ENCODE peak calls at places on chromosomes 2 and 18, in six cellular contexts. S, I, M, R, Q and F are unnamed samples.

GRCh38 chr2:130850788-130851623 is 14.3 kb downstream of the ARHGEF4 start:
- DNase-seq in I (no peak), R (no peak), Q (no peak), S (no peak), M (peak; percentile 34), F (no peak)

GRCh38 chr2:60852282-60852860 is 29.0 kb upstream of the REL start:
- DNase-seq in I (no peak), Q (no peak), S (no peak), R (peak; percentile 49), M (no peak), F (no peak)

GRCh38 chr2:63050186-63050915 is at the start of gene OTX1:
- DNase-seq in I (no peak), Q (no peak), R (peak; percentile 57), M (peak; percentile 74), S (peak; percentile 76), F (no peak)

GRCh38 chr18:58455318-58455950 is 173.5 kb downstream of the ALPK2 start:
- DNase-seq in Q (no peak), R (no peak), I (no peak), M (no peak), S (no peak), F (no peak)

GRCh38 chr2:45134014-45134413 is 124.8 kb upstream of the SIX2 start:
- DNase-seq in R (no peak), S (no peak), Q (no peak), I (peak; percentile 21), M (no peak), F (no peak)

GRCh38 chr18:48820483-48821250 is 130.1 kb downstream of the SMAD7 start:
- DNase-seq in S (no peak), R (peak; percentile 7), I (no peak), M (no peak), Q (no peak), F (no peak)

GRCh38 chr18:35172009-35172408 is 68.8 kb upstream of the ZNF397 start:
- DNase-seq in Q (no peak), I (no peak), R (no peak), S (no peak), M (no peak), F (no peak)

GRCh38 chr18:48843162-48843561 is 107.6 kb downstream of the SMAD7 start:
- DNase-seq in I (no peak), M (no peak), Q (no peak), S (no peak), R (no peak), F (no peak)

GRCh38 chr2:187360286-187360685 is 87.8 kb downstream of the CALCRL start:
- DNase-seq in Q (no peak), I (no peak), M (no peak), S (no peak), R (no peak), F (no peak)

GRCh38 chr2:108194409-108195132 is 45.2 kb upstream of the SULT1C3 start:
- DNase-seq in S (no peak), M (no peak), R (no peak), I (peak; percentile 11), Q (no peak), F (no peak)

GRCh38 chr2:73946666-73947065 is 20.0 kb downstream of the DGUOK start:
- DNase-seq in Q (no peak), I (no peak), R (no peak), S (no peak), M (no peak), F (no peak)

GRCh38 chr18:60113396-60113795 is 213.6 kb downstream of the PMAIP1 start:
- DNase-seq in M (no peak), S (no peak), R (no peak), Q (no peak), I (no peak), F (no peak)

GRCh38 chr2:84781942-84782716 is 98.8 kb downstream of the TRABD2A start:
- DNase-seq in M (no peak), R (no peak), S (no peak), I (no peak), Q (no peak), F (no peak)

GRCh38 chr2:215479536-215480240 is 43.8 kb upstream of the FN1 start:
- DNase-seq in M (no peak), R (no peak), Q (no peak), I (no peak), S (no peak), F (no peak)

GRCh38 chr18:57925706-57926105 is 118.3 kb upstream of the NEDD4L start:
- DNase-seq in Q (no peak), R (no peak), S (no peak), M (no peak), I (peak; percentile 10), F (no peak)

GRCh38 chr2:1283020-1283801 is 130.1 kb upstream of the TPO start:
- DNase-seq in I (no peak), M (no peak), R (no peak), S (no peak), Q (no peak), F (no peak)

GRCh38 chr2:189698020-189698887 is 23.8 kb downstream of the ANKAR start:
- DNase-seq in M (no peak), I (peak; percentile 65), R (peak; percentile 41), S (no peak), Q (no peak), F (no peak)

GRCh38 chr2:226579519-226579918 is 220.1 kb downstream of the IRS1 start:
- DNase-seq in R (no peak), I (no peak), Q (no peak), M (no peak), S (no peak), F (no peak)

GRCh38 chr18:45836242-45837215 is 11.1 kb downstream of the SIGLEC15 start:
- DNase-seq in M (no peak), R (no peak), Q (no peak), S (no peak), I (no peak), F (no peak)

GRCh38 chr2:112541315-112542122 is 746 bp upstream of the POLR1B start:
- DNase-seq in M (peak; percentile 56), Q (no peak), R (peak; percentile 75), I (peak; percentile 72), S (peak; percentile 64), F (no peak)

GRCh38 chr18:43383031-43383430 is 105.7 kb upstream of the SYT4 start:
- DNase-seq in Q (no peak), S (no peak), R (no peak), I (no peak), M (no peak), F (peak; percentile 86)

GRCh38 chr2:74975016-74975415 is 16.6 kb downstream of the POLE4 start:
- DNase-seq in M (no peak), R (no peak), S (no peak), Q (no peak), I (peak; percentile 51), F (no peak)

GRCh38 chr2:68799138-68799537 is 64.5 kb downstream of the ARHGAP25 start:
- DNase-seq in I (no peak), Q (no peak), S (no peak), R (no peak), M (no peak), F (no peak)

GRCh38 chr2:68798574-68798973 is 64.0 kb downstream of the ARHGAP25 start:
- DNase-seq in Q (no peak), S (no peak), I (no peak), R (no peak), M (no peak), F (no peak)

GRCh38 chr2:68799615-68800400 is 65.2 kb downstream of the ARHGAP25 start:
- DNase-seq in S (no peak), I (no peak), Q (no peak), R (no peak), M (no peak), F (no peak)

GRCh38 chr2:68800517-68800916 is 65.9 kb downstream of the ARHGAP25 start:
- DNase-seq in M (no peak), S (no peak), Q (no peak), R (no peak), I (no peak), F (no peak)

GRCh38 chr2:68796306-68796905 is 61.8 kb downstream of the ARHGAP25 start:
- DNase-seq in I (peak; percentile 10), R (no peak), M (no peak), S (no peak), Q (no peak), F (no peak)
- H3K4me3 ChIP-seq in I (no peak overlapping the region), R (no peak overlapping the region), M (no peak overlapping the region), S (no peak overlapping the region), Q (no peak overlapping the region), F (no peak overlapping the region)

DNA sequence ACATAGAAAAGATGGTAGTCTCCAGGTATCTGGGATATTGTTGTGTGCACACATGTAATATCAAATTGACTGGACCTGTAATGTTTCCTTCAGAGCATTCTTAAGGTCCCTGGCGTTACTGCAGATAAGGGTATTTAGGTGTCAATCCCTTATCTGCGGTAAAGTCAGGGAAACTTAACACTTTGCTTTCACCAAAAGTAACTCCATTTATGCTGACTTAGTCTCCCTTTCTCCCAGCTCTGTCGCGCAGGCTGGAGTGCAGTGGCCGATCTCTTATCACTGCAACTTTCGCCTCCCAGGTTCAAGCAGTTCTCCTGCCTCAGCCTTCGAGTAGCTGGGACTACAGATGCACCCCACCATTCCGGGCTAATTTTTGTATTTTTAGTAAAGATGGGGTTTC is 1.8 kb downstream of the CNNM3 start:
- DNase-seq in M (no peak), S (no peak), R (no peak), I (no peak), Q (no peak), F (no peak)
- H3K4me3 ChIP-seq in M (peak overlapping the region; percentile 76), S (no peak overlapping the region), R (no peak overlapping the region), I (peak overlapping the region; percentile 59), Q (peak overlapping the region; percentile 71), F (peak overlapping the region; percentile 80)

DNA sequence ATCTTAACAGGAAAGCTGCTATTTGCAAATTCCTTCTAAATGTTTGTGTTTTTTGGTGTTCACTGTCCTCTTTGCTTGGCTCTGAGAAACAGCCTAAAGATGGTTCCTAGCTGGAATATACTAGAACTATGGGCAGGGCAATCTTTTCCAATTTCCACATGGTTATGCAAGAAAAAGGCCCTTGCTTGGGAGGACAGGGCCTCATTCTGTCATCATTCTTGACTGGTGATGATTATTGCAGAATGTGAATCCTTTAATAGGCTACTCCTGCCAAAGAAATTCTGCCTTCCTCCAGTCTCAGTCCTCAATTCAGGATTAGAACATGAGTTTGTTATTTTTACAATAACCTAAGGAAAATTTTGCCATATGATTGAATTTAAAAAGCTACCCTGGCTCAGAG is 218.6 kb downstream of the HNMT start:
- DNase-seq in I (peak; percentile 64), S (no peak), R (no peak), Q (no peak), M (no peak), F (no peak)
- H3K4me3 ChIP-seq in I (no peak overlapping the region), S (no peak overlapping the region), R (no peak overlapping the region), Q (no peak overlapping the region), M (no peak overlapping the region), F (no peak overlapping the region)

GRCh38 chr2:239266436-239266770 is 134.4 kb downstream of the HDAC4 start:
- DNase-seq in M (no peak), Q (no peak), S (no peak), I (no peak), R (no peak), F (no peak)
- H3K4me3 ChIP-seq in M (no peak overlapping the region), Q (no peak overlapping the region), S (no peak overlapping the region), I (no peak overlapping the region), R (no peak overlapping the region), F (no peak overlapping the region)